ENCODE peak calls at places on chromosomes 12 and 14, in six cellular contexts. R is uterus, Y is BE2C, Q is heart left ventricle, J is WERI-Rb-1, P is ovary. B is an unnamed sample. For H3K27me3, the result is how much of the 10 kb centered on the place peaks cover.

GRCh38 chr14:72816287-72816686 is 77.6 kb downstream of the DPF3 start:
- DNase-seq in J (no peak), Q (no peak), Y (no peak), P (no peak), R (no peak), B (no peak)

GRCh38 chr14:99576304-99576703 is 27.7 kb downstream of the CCDC85C start:
- DNase-seq in Q (no peak), R (no peak), Y (no peak), J (peak), P (no peak), B (no peak)

GRCh38 chr12:70121562-70121961 is 121.7 kb upstream of the CNOT2 start:
- DNase-seq in P (no peak), R (no peak), Q (no peak), J (no peak), Y (no peak), B (no peak)

GRCh38 chr14:40623641-40624040 is 983.0 kb upstream of the LRFN5 start:
- DNase-seq in J (no peak), Q (no peak), R (no peak), Y (no peak), P (no peak), B (no peak)

GRCh38 chr12:76542908-76543307 is 16.7 kb downstream of the OSBPL8 start:
- DNase-seq in Q (no peak), R (no peak), Y (no peak), J (no peak), P (no peak), B (no peak)

GRCh38 chr12:121209629-121210572 is at the start of gene P2RX4:
- DNase-seq in P (peak), R (peak), J (peak), Y (peak), Q (peak), B (peak)

GRCh38 chr12:116975779-116976393 is 65.1 kb downstream of the FBXW8 start:
- DNase-seq in P (no peak), Y (no peak), Q (no peak), J (no peak), R (no peak), B (no peak)

GRCh38 chr14:54985156-54985555 is 41.7 kb downstream of the WDHD1 start:
- DNase-seq in Q (no peak), P (no peak), R (no peak), J (no peak), Y (no peak), B (no peak)

GRCh38 chr14:95614335-95614734 is 71.9 kb upstream of the TCL1B start:
- DNase-seq in P (no peak), R (no peak), Y (no peak), Q (no peak), J (peak), B (no peak)
- TF ChIP-seq CTCF in P (no peak), R (no peak), Y (no peak), Q (no peak), J (peak), B (no peak)

DNA sequence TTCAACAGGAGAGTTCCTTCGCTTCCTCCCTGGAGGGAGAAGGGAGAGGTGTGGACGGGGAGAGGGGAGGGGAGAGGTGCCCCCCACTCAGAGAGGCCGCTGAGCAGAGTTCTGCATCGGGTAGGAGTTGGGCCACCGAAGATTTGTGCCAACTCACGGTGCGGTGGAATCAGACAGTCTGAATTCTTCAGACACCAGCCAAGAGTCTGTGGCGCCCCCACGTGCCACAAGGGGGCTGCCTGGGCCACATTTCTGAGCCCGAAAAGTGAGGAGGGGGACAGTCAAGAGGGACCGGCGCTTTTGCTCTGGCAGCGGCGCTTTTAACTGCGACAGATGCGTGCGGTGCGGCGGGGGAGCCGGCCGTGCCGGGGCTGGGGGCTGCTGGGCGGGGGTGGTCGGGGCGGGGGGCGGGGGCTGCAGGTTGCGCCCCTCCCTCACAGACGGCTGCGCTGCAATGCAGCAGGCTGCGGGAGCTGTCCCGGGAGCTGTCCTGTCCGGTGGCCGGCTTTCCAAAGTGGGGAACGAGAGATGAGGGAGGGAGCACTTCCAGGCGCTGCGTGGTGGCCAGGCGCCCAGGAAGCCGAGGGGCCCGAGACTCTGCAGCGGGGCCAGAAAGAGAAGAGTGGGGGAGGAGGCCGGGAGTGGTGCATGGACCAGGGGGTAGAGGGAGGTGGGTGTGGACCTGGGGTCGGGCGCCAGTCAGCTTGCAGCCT is 941 bp upstream of the RTL1 start:
- DNase-seq in R (no peak), Y (peak), Q (no peak), J (no peak), P (peak), B (no peak)
- H3K4me3 ChIP-seq in R (no peak), Y (peak), Q (no peak), J (no peak), P (no peak), B (no peak)

DNA sequence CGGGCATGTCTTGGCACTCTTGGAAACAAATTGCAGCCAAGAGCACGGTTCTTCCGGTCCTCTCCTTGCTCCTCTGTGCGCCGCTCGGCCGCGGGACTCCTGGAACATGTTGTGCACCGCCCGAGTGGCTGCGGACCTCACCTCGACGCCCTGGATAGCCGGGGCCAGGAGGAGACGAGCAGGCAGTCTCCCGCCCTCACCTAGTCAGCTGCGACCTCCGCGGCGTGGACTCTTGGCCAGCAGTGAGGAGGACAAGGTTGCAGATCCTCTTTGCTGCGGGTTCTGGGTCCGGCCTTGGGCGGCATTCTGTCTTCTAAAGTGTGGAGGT is 6.6 kb upstream of the PAX9 start:
- DNase-seq in Q (no peak), J (no peak), P (no peak), Y (no peak), R (no peak), B (no peak)
- H3K27me3 ChIP-seq in Q (half or more), J (half or more), P (under half), Y (half or more), R (under half), B (half or more)

DNA sequence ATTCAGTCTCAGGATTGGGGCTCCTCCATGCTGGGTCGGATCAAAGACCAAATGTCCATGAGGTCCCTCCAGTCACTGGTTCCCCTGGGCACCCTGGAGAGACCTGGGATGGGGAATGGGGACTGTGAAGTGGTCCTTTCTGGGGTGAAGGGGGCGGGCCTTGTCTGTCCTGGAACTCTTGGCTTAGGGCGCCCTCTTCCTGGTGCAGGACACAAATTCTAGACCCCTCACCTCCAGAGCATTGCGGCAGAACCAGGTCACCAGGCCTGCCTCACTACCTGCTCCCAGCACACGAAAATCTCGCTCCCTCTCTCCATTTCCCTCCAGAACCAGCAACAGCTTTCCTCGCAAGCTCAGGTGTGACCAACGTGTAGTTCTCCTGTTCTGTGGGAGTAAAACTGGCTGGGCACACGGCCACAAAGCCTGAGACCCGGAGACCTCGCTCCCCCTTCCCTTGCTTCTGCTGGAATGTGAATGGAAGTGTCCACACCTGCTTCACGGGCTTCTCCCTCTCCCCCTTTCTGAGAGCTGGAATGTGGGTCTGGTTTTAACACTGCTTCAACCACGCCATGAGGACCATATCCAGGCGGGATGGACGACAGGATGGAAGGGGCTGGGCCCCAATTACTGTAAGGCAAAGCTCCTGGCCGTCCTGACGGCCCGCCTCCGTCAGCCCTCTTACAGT is 112.7 kb downstream of the SCARB1 start:
- DNase-seq in P (no peak), Y (peak), J (peak), Q (no peak), R (no peak), B (no peak)
- TF ChIP-seq CTCF in P (no peak), Y (peak), J (peak), Q (no peak), R (no peak), B (no peak)

GRCh38 chr12:9328065-9328464 is 119.9 kb upstream of the PZP start:
- DNase-seq in J (no peak), Y (no peak), Q (no peak), P (no peak), R (no peak), B (no peak)

GRCh38 chr12:9323144-9323681 is 115.0 kb upstream of the PZP start:
- DNase-seq in J (no peak), P (no peak), Q (no peak), Y (no peak), R (no peak), B (no peak)

GRCh38 chr12:9327307-9327706 is 119.1 kb upstream of the PZP start:
- DNase-seq in Y (no peak), R (no peak), Q (no peak), J (no peak), P (no peak), B (no peak)

GRCh38 chr12:9325513-9325912 is 117.3 kb upstream of the PZP start:
- DNase-seq in Y (no peak), R (no peak), P (no peak), Q (no peak), J (no peak), B (no peak)

GRCh38 chr12:9326085-9326484 is 117.9 kb upstream of the PZP start:
- DNase-seq in Y (no peak), J (no peak), P (no peak), R (peak), Q (no peak), B (no peak)
- H3K4me3 ChIP-seq in Y (no peak), J (no peak), P (no peak), R (no peak), Q (no peak), B (no peak)

GRCh38 chr14:36502558-36503508 is 17.2 kb downstream of the NKX2-1 start:
- DNase-seq in Q (no peak), R (no peak), Y (no peak), P (no peak), J (no peak), B (no peak)
- H3K27me3 ChIP-seq in Q (half or more), R (under half), Y (half or more), P (under half), J (half or more), B (half or more)

DNA sequence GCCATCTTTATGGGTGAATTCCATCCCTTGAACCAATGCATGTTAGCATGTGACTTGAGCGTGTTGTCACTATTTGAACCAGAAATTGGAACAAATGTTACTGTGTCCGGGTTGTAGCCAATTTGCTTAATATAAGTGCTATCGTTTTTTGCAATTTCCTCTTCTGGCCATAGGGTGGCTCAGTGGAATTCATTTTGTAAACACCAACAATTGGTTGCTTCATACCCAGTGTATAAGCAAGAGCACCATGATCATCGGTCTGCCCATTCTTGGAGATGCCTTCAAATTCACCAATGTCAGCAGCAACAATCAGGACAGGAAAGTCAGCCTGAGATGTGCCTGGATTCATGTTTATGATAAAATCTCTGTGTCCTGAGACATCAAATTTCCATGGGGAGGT is 5.0 kb upstream of the NEDD1 start:
- DNase-seq in R (no peak), Q (no peak), J (no peak), P (no peak), Y (no peak), B (no peak)
- TF ChIP-seq CTCF in R (no peak), Q (no peak), J (no peak), P (no peak), Y (peak), B (no peak)